ENCODE peak calls at places on chromosomes 3 and 15, in seven cellular contexts. G, L, O, C, D, E and Y are unnamed samples.

GRCh38 chr3:82629937-82630336 is 868.5 kb upstream of the GBE1 start:
- DNase-seq in C (no peak), G (no peak), L (no peak), D (no peak), E (no peak), O (no peak), Y (no peak)

GRCh38 chr15:90644526-90644925 is 72.6 kb upstream of the BLM start:
- DNase-seq in E (no peak), L (no peak), O (no peak), C (no peak), G (no peak), D (no peak), Y (no peak)

GRCh38 chr3:94162700-94163099 is 99.8 kb downstream of the NSUN3 start:
- DNase-seq in C (peak; percentile 20), O (no peak), G (no peak), L (peak; percentile 43), D (peak; percentile 77), E (no peak), Y (no peak)

GRCh38 chr3:127157181-127157828 is 35.6 kb upstream of the PRR23E start:
- DNase-seq in C (no peak), L (no peak), O (no peak), D (no peak), G (peak; percentile 91), E (no peak), Y (no peak)

GRCh38 chr3:22012471-22012870 is 261.5 kb upstream of the ZNF385D start:
- DNase-seq in D (no peak), E (no peak), C (no peak), O (no peak), G (no peak), L (no peak), Y (no peak)

GRCh38 chr3:81043009-81043408 is 718.4 kb downstream of the GBE1 start:
- DNase-seq in L (no peak), D (no peak), C (no peak), O (no peak), G (no peak), E (no peak), Y (no peak)

GRCh38 chr3:14000556-14000955 is 120.7 kb upstream of the WNT7A start:
- DNase-seq in C (no peak), D (no peak), E (no peak), G (no peak), L (no peak), O (no peak), Y (no peak)

GRCh38 chr3:113485161-113485609 is 29.8 kb downstream of the SPICE1 start:
- DNase-seq in C (no peak), G (no peak), L (no peak), E (no peak), O (no peak), D (no peak), Y (no peak)

GRCh38 chr3:9279959-9280358 is 30.5 kb upstream of the SRGAP3 start:
- DNase-seq in O (no peak), E (peak; percentile 48), C (no peak), L (no peak), D (peak; percentile 27), G (peak; percentile 3), Y (no peak)

GRCh38 chr3:53834429-53835095 is 11.7 kb downstream of the CHDH start:
- DNase-seq in O (no peak), E (no peak), C (no peak), L (no peak), D (no peak), G (no peak), Y (no peak)

GRCh38 chr3:11601446-11602241 is 42.1 kb downstream of the VGLL4 start:
- DNase-seq in C (peak; percentile 59), E (peak; percentile 55), D (no peak), G (no peak), L (no peak), O (no peak), Y (no peak)

GRCh38 chr15:92355307-92355706 is 38.4 kb upstream of the ST8SIA2 start:
- DNase-seq in L (no peak), O (no peak), C (no peak), D (no peak), G (no peak), E (no peak), Y (no peak)

GRCh38 chr3:45683417-45684326 is 5.5 kb upstream of the SACM1L start:
- DNase-seq in C (no peak), E (no peak), L (no peak), G (no peak), O (no peak), D (no peak), Y (no peak)

GRCh38 chr3:126507886-126508285 is 9.7 kb downstream of the UROC1 start:
- DNase-seq in L (no peak), G (no peak), D (no peak), C (no peak), E (no peak), O (no peak), Y (no peak)

GRCh38 chr3:29789686-29790085 is 508.8 kb downstream of the RBMS3 start:
- DNase-seq in G (no peak), D (no peak), C (no peak), E (no peak), O (no peak), L (no peak), Y (no peak)

GRCh38 chr3:51389423-51390183 is 1.5 kb upstream of the RBM15B start:
- DNase-seq in G (no peak), E (peak; percentile 40), L (peak; percentile 22), O (peak; percentile 10), D (peak; percentile 34), C (peak; percentile 66), Y (no peak)

GRCh38 chr15:101357333-101357732 is 62.3 kb upstream of the SNRPA1 start:
- DNase-seq in G (no peak), D (no peak), L (no peak), O (no peak), E (no peak), C (no peak), Y (no peak)

GRCh38 chr3:71384393-71384792 is 199.1 kb downstream of the FOXP1 start:
- DNase-seq in O (no peak), L (no peak), D (no peak), C (no peak), E (no peak), G (no peak), Y (no peak)

GRCh38 chr3:114380233-114380645 is 86.4 kb downstream of the TIGIT start:
- DNase-seq in E (peak; percentile 39), G (no peak), O (no peak), C (no peak), L (peak; percentile 78), D (no peak), Y (no peak)

GRCh38 chr3:54122046-54122801 is at the start of gene CACNA2D3:
- DNase-seq in E (peak; percentile 64), L (no peak), C (no peak), D (peak; percentile 76), O (no peak), G (no peak), Y (no peak)

GRCh38 chr3:193951859-193952258 is 184.1 kb upstream of the HES1 start:
- DNase-seq in G (no peak), E (no peak), L (no peak), O (no peak), D (no peak), C (no peak), Y (no peak)

GRCh38 chr3:144549161-144549560 is 577.5 kb downstream of the DIPK2A start:
- DNase-seq in E (no peak), L (no peak), O (no peak), G (no peak), C (no peak), D (no peak), Y (no peak)

GRCh38 chr3:38117163-38117716 is 19.7 kb downstream of the ACAA1 start:
- DNase-seq in D (peak; percentile 2), O (no peak), E (no peak), L (no peak), C (no peak), G (no peak), Y (no peak)

GRCh38 chr3:24377218-24377993 is 117.2 kb downstream of the THRB start:
- DNase-seq in O (no peak), G (no peak), D (no peak), L (no peak), E (no peak), C (no peak), Y (no peak)

GRCh38 chr3:100042577-100042981 is 71.7 kb downstream of the FILIP1L start:
- DNase-seq in C (no peak), G (no peak), D (no peak), E (no peak), L (peak; percentile 65), O (peak; percentile 48), Y (no peak)

GRCh38 chr3:126657901-126658300 is 3.0 kb upstream of the TXNRD3 start:
- DNase-seq in O (no peak), L (no peak), C (no peak), E (no peak), D (no peak), G (no peak), Y (no peak)

GRCh38 chr3:167941234-167941995 is 154.3 kb downstream of the GOLIM4 start:
- DNase-seq in C (no peak), L (peak; percentile 67), G (no peak), E (no peak), O (no peak), D (peak; percentile 45), Y (peak; percentile 96)